ENCODE peak calls at places on chromosomes 6 and 20, in six cellular contexts. N is GM23248, Q is adipocyte, O is spleen, H is tibial artery, C is H9. P is an unnamed sample.

GRCh38 chr6:156698239-156699016 is 78.8 kb upstream of the ARID1B start:
- DNase-seq in N (no peak), Q (no peak), O (peak; percentile 86), H (no peak), C (no peak), P (no peak)

GRCh38 chr20:23407770-23408467 is 13.4 kb downstream of the NAPB start:
- DNase-seq in N (no peak), Q (no peak), O (no peak), H (no peak), C (no peak), P (no peak)

GRCh38 chr6:122388945-122389344 is 10.5 kb upstream of the HSF2 start:
- DNase-seq in N (no peak), Q (no peak), O (no peak), H (no peak), C (no peak), P (no peak)

GRCh38 chr20:45051497-45052060 is 49.3 kb downstream of the KCNS1 start:
- DNase-seq in N (no peak), Q (no peak), O (no peak), H (no peak), C (no peak), P (no peak)

GRCh38 chr6:12162203-12162602 is 128.0 kb upstream of the EDN1 start:
- DNase-seq in N (no peak), Q (no peak), O (no peak), H (no peak), C (no peak), P (no peak)

GRCh38 chr6:13220266-13220665 is 108.1 kb downstream of the TBC1D7 start:
- DNase-seq in N (no peak), Q (no peak), O (no peak), H (no peak), C (no peak), P (no peak)

GRCh38 chr20:59994697-59995122 is 36.5 kb downstream of the CDH26 start:
- DNase-seq in N (peak; percentile 6), Q (no peak), O (no peak), H (no peak), C (peak; percentile 96), P (no peak)

GRCh38 chr6:165766457-165766856 is 103.4 kb upstream of the PDE10A start:
- DNase-seq in N (no peak), Q (no peak), O (no peak), H (no peak), C (no peak), P (no peak)

GRCh38 chr20:13274311-13274965 is 53.4 kb downstream of the ISM1 start:
- DNase-seq in N (no peak), Q (no peak), O (no peak), H (no peak), C (peak; percentile 85), P (no peak)

GRCh38 chr6:167572841-167573271 is 248.0 kb downstream of the TTLL2 start:
- DNase-seq in N (no peak), Q (no peak), O (no peak), H (peak; percentile 88), C (no peak), P (no peak)

GRCh38 chr6:56759521-56759920 is 116.8 kb upstream of the DST start:
- DNase-seq in N (no peak), Q (no peak), O (no peak), H (no peak), C (no peak), P (no peak)

GRCh38 chr20:34070079-34070439 is 42.0 kb downstream of the EIF2S2 start:
- DNase-seq in N (no peak), Q (no peak), O (no peak), H (no peak), C (no peak), P (no peak)

GRCh38 chr6:11185204-11185842 is 47.1 kb downstream of the NEDD9 start:
- DNase-seq in N (no peak), Q (no peak), O (no peak), H (no peak), C (no peak), P (no peak)

GRCh38 chr20:50283922-50284810 is 93.5 kb downstream of the CEBPB start:
- DNase-seq in N (peak; percentile 86), Q (no peak), O (peak; percentile 91), H (peak; percentile 90), C (no peak), P (no peak)

GRCh38 chr6:144347933-144348332 is 62.8 kb downstream of the UTRN start:
- DNase-seq in N (no peak), Q (no peak), O (no peak), H (no peak), C (no peak), P (no peak)

GRCh38 chr20:1896859-1897258 is 1.7 kb downstream of the SIRPA start:
- DNase-seq in N (no peak), Q (no peak), O (no peak), H (no peak), C (no peak), P (no peak)

GRCh38 chr6:158801655-158802294 is 17.4 kb downstream of the EZR start:
- DNase-seq in N (no peak), Q (no peak), O (no peak), H (no peak), C (no peak), P (no peak)

GRCh38 chr20:46308258-46309157 is at the start of gene CDH22:
- DNase-seq in N (peak; percentile 65), Q (peak; percentile 61), O (no peak), H (no peak), C (peak; percentile 53), P (peak; percentile 20)

GRCh38 chr6:132490024-132490423 is 22.9 kb downstream of the STX7 start:
- DNase-seq in N (peak; percentile 90), Q (no peak), O (no peak), H (peak; percentile 72), C (no peak), P (no peak)

GRCh38 chr6:30555428-30556005 is 772 bp downstream of the GNL1 start:
- DNase-seq in N (peak; percentile 74), Q (peak; percentile 78), O (peak; percentile 88), H (peak; percentile 78), C (peak; percentile 69), P (no peak)

GRCh38 chr6:137851669-137852068 is 15.4 kb upstream of the TNFAIP3 start:
- DNase-seq in N (no peak), Q (no peak), O (no peak), H (no peak), C (no peak), P (no peak)

GRCh38 chr6:39543117-39543516 is 182.1 kb downstream of the KIF6 start:
- DNase-seq in N (peak; percentile 69), Q (peak; percentile 79), O (no peak), H (peak; percentile 87), C (no peak), P (no peak)

GRCh38 chr6:134964451-134965203 is 14.7 kb upstream of the ALDH8A1 start:
- DNase-seq in N (no peak), Q (no peak), O (no peak), H (no peak), C (no peak), P (no peak)

GRCh38 chr6:146741609-146742008 is 142.8 kb downstream of the ADGB start:
- DNase-seq in N (no peak), Q (peak; percentile 1), O (no peak), H (no peak), C (no peak), P (no peak)
- H3K9me3 ChIP-seq in N (no peaks in the 10 kb centered on the region), Q (no peaks in the 10 kb centered on the region), O (no peaks in the 10 kb centered on the region), H (no peaks in the 10 kb centered on the region), C (no peaks in the 10 kb centered on the region), P (no peaks in the 10 kb centered on the region)

GRCh38 chr6:169617562-169617961 is 84.3 kb downstream of the WDR27 start:
- DNase-seq in N (no peak), Q (no peak), O (no peak), H (no peak), C (no peak), P (no peak)

GRCh38 chr6:169620171-169621125 is 81.4 kb downstream of the WDR27 start:
- DNase-seq in N (peak; percentile 63), Q (peak; percentile 45), O (no peak), H (no peak), C (no peak), P (no peak)

GRCh38 chr6:169621311-169621710 is 80.5 kb downstream of the WDR27 start:
- DNase-seq in N (no peak), Q (no peak), O (no peak), H (no peak), C (no peak), P (no peak)

GRCh38 chr6:169619650-169620049 is 82.2 kb downstream of the WDR27 start:
- DNase-seq in N (peak; percentile 74), Q (peak; percentile 25), O (no peak), H (no peak), C (no peak), P (no peak)

DNA sequence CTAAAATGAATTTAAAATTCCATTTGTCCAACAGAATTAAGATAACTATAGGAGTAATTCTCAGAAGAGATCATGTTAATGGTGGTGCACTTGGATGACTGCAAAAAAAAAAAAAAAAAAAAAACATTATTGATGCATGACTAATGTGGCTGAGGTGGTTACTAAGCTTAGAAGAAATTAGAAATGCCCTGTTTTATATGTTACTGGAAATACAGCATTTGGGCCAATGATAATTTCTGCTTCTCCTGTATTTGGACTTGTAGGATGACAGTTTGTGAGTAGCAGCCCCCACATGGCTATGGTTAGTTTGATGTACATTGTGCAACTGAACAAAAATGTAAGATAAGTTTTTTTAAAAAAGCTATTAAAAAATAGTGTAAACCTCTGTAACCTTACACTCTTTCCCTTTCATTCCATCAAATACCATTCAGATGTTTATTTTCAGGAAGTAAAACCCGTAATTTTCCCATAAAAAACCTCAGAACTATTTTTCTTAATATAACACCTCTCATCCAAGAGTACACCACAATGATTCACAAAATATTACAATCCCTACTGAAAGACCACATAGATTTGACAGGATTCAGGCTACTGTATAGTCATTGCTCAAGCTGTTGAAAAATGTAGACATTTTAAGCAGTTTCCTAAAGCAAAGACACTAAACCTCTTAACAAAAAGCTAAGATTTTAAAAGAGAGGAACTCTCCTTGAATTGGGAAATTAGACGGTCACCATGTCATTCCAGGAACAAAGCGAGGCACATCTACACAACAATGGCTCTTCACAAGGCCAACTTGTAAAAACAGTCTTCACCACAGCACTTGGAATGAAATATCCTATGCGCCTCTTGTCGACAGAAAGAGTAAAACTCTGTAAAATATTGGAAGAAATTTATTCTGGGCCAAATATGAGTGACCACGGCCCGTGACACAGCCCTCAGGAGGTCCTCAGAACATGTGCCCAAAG is 83.0 kb downstream of the WDR27 start:
- DNase-seq in N (peak; percentile 90), Q (peak; percentile 73), O (no peak), H (no peak), C (no peak), P (no peak)
- H3K9me3 ChIP-seq in N (no peaks in the 10 kb centered on the region), Q (peaks cover 3% of the 10 kb centered on the region), O (no peaks in the 10 kb centered on the region), H (no peaks in the 10 kb centered on the region), C (no peaks in the 10 kb centered on the region), P (no peaks in the 10 kb centered on the region)

DNA sequence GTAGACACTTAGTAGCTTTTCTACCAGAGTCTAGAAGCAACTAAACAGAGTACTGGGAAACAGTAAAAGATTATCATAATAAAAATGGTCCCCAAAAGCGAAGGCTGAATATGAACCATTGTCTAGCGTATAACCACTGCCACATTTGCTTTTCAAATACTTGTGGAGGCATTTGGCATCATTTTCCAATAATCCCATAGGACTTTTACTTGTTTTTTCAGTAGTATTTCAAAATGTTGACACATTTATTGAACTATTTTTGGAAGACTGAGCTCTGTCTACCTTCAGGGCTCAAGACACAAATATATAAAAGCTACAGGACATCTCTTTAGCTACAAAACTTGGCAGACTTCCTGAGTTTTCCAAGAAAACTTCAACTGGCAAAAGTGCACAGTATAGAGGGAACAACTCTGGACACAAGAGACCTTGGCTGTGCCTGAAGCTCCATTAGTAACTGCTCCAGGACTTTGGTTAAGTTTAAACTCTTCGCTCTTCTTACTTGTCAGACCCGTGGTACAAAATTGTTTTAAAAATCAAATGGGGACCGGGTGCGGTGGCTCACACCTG is 13.4 kb downstream of the EPB41L2 start:
- DNase-seq in N (no peak), Q (no peak), O (no peak), H (no peak), C (no peak), P (no peak)
- H3K9me3 ChIP-seq in N (no peaks in the 10 kb centered on the region), Q (peaks cover 16% of the 10 kb centered on the region), O (peaks cover 12% of the 10 kb centered on the region), H (peaks cover 13% of the 10 kb centered on the region), C (peaks cover 11% of the 10 kb centered on the region), P (peaks cover 7% of the 10 kb centered on the region)

GRCh38 chr6:108789475-108789874 is 58.7 kb upstream of the ARMC2 start:
- DNase-seq in N (no peak), Q (no peak), O (no peak), H (no peak), C (no peak), P (no peak)
- H3K9me3 ChIP-seq in N (no peaks in the 10 kb centered on the region), Q (peaks cover 7% of the 10 kb centered on the region), O (no peaks in the 10 kb centered on the region), H (peaks cover 4% of the 10 kb centered on the region), C (no peaks in the 10 kb centered on the region), P (no peaks in the 10 kb centered on the region)

P was measured in T-helper 17 cell.